ENCODE peak calls at places on chromosomes 11 and 22, in seven cellular contexts. P is K562; I is GM20000; W is T follicular helper cell; C is suprapubic skin; K is activated T-cell treated with anti-CD3 and anti-CD28 coated beads, Interleukin-2, amount 50 U/mL, for 1 hour; Z is Kasumi-1. T is an unnamed sample.

GRCh38 chr11:26649884-26650283 is 72.0 kb downstream of the SLC5A12 start:
- DNase-seq in P (peak; percentile 38), I (peak; percentile 44), W (no peak), C (no peak), K (no peak), Z (peak; percentile 77), T (no peak)

GRCh38 chr22:40014661-40015255 is 20.0 kb downstream of the FAM83F start:
- DNase-seq in P (no peak), I (no peak), W (no peak), C (no peak), K (no peak), Z (no peak), T (no peak)

GRCh38 chr11:7552666-7553065 is 38.9 kb downstream of the PPFIBP2 start:
- DNase-seq in P (no peak), I (no peak), W (no peak), C (no peak), K (no peak), Z (no peak), T (no peak)

GRCh38 chr22:31253949-31254348 is 38.3 kb downstream of the PIK3IP1 start:
- DNase-seq in P (no peak), I (no peak), W (no peak), C (peak; percentile 82), K (no peak), Z (no peak), T (no peak)

GRCh38 chr22:20130319-20130718 is 1.3 kb upstream of the ZDHHC8 start:
- DNase-seq in P (no peak), I (no peak), W (no peak), C (no peak), K (peak; percentile 35), Z (no peak), T (no peak)

GRCh38 chr11:64541131-64541530 is 49.9 kb upstream of the SLC22A12 start:
- DNase-seq in P (no peak), I (no peak), W (no peak), C (no peak), K (no peak), Z (no peak), T (no peak)

GRCh38 chr22:36860821-36861659 is at the start of gene NCF4:
- DNase-seq in P (no peak), I (peak; percentile 86), W (no peak), C (no peak), K (peak; percentile 37), Z (peak; percentile 98), T (no peak)

GRCh38 chr11:116558504-116559252 is 214.1 kb downstream of the BUD13 start:
- DNase-seq in P (no peak), I (no peak), W (no peak), C (no peak), K (no peak), Z (no peak), T (no peak)

GRCh38 chr11:122882809-122883681 is 486 bp downstream of the JHY start:
- DNase-seq in P (peak; percentile 9), I (peak; percentile 51), W (peak; percentile 30), C (peak; percentile 81), K (peak; percentile 68), Z (no peak), T (peak; percentile 48)

GRCh38 chr22:46457502-46458488 is 79.6 kb downstream of the CELSR1 start:
- DNase-seq in P (no peak), I (no peak), W (no peak), C (no peak), K (no peak), Z (no peak), T (no peak)

GRCh38 chr22:24758164-24758799 is 16.2 kb downstream of the PIWIL3 start:
- DNase-seq in P (peak; percentile 29), I (peak; percentile 63), W (peak; percentile 20), C (no peak), K (peak; percentile 43), Z (peak; percentile 51), T (peak; percentile 41)

GRCh38 chr11:64767344-64768299 is 7.8 kb upstream of the PYGM start:
- DNase-seq in P (no peak), I (peak; percentile 64), W (peak; percentile 73), C (peak; percentile 92), K (peak; percentile 76), Z (peak; percentile 70), T (peak; percentile 79)

GRCh38 chr22:37282385-37282677 is at the start of gene CYTH4:
- DNase-seq in P (peak; percentile 38), I (peak; percentile 80), W (peak; percentile 62), C (no peak), K (peak; percentile 84), Z (no peak), T (peak; percentile 68)

GRCh38 chr11:10809373-10810199 is 860 bp upstream of the EIF4G2 start:
- DNase-seq in P (peak; percentile 52), I (peak; percentile 50), W (peak; percentile 25), C (no peak), K (no peak), Z (peak; percentile 51), T (peak; percentile 50)

GRCh38 chr11:28346209-28346608 is 238.0 kb downstream of the METTL15 start:
- DNase-seq in P (no peak), I (no peak), W (no peak), C (no peak), K (no peak), Z (no peak), T (no peak)

GRCh38 chr11:123174196-123175183 is 20.6 kb downstream of the CLMP start:
- DNase-seq in P (no peak), I (no peak), W (no peak), C (no peak), K (no peak), Z (no peak), T (no peak)

GRCh38 chr22:46122980-46123693 is 27.2 kb upstream of the PPARA start:
- DNase-seq in P (no peak), I (no peak), W (no peak), C (no peak), K (no peak), Z (peak; percentile 35), T (no peak)

GRCh38 chr11:17864478-17864941 is 129.9 kb downstream of the KCNC1 start:
- DNase-seq in P (peak; percentile 51), I (no peak), W (no peak), C (no peak), K (no peak), Z (no peak), T (no peak)

GRCh38 chr22:45802074-45802473 is 130.4 kb downstream of the ATXN10 start:
- DNase-seq in P (no peak), I (no peak), W (no peak), C (no peak), K (no peak), Z (no peak), T (no peak)

GRCh38 chr11:68038226-68038717 is 553 bp upstream of the TCIRG1 start:
- DNase-seq in P (peak; percentile 61), I (no peak), W (no peak), C (no peak), K (no peak), Z (no peak), T (no peak)

GRCh38 chr22:49614966-49615965 is 212.4 kb downstream of the BRD1 start:
- DNase-seq in P (no peak), I (no peak), W (no peak), C (no peak), K (no peak), Z (no peak), T (no peak)

GRCh38 chr11:123469089-123469488 is 39.0 kb downstream of the GRAMD1B start:
- DNase-seq in P (no peak), I (no peak), W (no peak), C (no peak), K (no peak), Z (no peak), T (no peak)

GRCh38 chr11:120115272-120116000 is 22.5 kb downstream of the TRIM29 start:
- DNase-seq in P (peak; percentile 37), I (no peak), W (no peak), C (no peak), K (no peak), Z (no peak), T (no peak)

GRCh38 chr11:47551086-47551485 is 1.8 kb downstream of the CELF1 start:
- DNase-seq in P (no peak), I (peak; percentile 54), W (no peak), C (no peak), K (no peak), Z (peak; percentile 51), T (no peak)

GRCh38 chr11:77558380-77558779 is 31.4 kb upstream of the AQP11 start:
- DNase-seq in P (no peak), I (no peak), W (no peak), C (no peak), K (no peak), Z (no peak), T (no peak)

GRCh38 chr11:113356203-113356602 is 31.4 kb upstream of the ANKK1 start:
- DNase-seq in P (no peak), I (no peak), W (no peak), C (no peak), K (no peak), Z (no peak), T (no peak)

GRCh38 chr11:18171377-18172000 is 1.1 kb upstream of the MRGPRX4 start:
- DNase-seq in P (peak; percentile 32), I (no peak), W (no peak), C (no peak), K (no peak), Z (peak; percentile 39), T (no peak)

GRCh38 chr22:41401781-41402648 is 20.3 kb downstream of the TEF start:
- DNase-seq in P (no peak), I (no peak), W (no peak), C (no peak), K (no peak), Z (no peak), T (no peak)

GRCh38 chr11:122509899-122510298 is 145.6 kb upstream of the UBASH3B start:
- DNase-seq in P (no peak), I (no peak), W (no peak), C (no peak), K (no peak), Z (no peak), T (no peak)

GRCh38 chr11:80651004-80651403 is 1210.2 kb upstream of the TENM4 start:
- DNase-seq in P (no peak), I (no peak), W (no peak), C (no peak), K (no peak), Z (no peak), T (no peak)